ENCODE peak calls at places on chromosomes 4 and X, in nine cellular contexts. M is iris pigment epithelial cell; R is gastrocnemius medialis; W is type B pancreatic cell; N is head of caudate nucleus; S is germinal center; K is effector memory CD4-positive, alpha-beta T cell; C is substantia nigra; E is NT2/D1. L is an unnamed sample.

GRCh38 chrX:79231662-79232061 is 87.2 kb downstream of the GPR174 start:
- DNase-seq in M (no peak), R (no peak), W (no peak), N (no peak), S (no peak), K (no peak), C (no peak), E (no peak), L (no peak)

GRCh38 chrX:13647709-13648212 is 5.2 kb upstream of the TCEANC start:
- DNase-seq in M (peak), R (no peak), W (no peak), N (no peak), S (no peak), K (peak), C (no peak), E (no peak), L (peak)

GRCh38 chrX:74537011-74537390 is 77.4 kb downstream of the RLIM start:
- DNase-seq in M (peak), R (no peak), W (no peak), N (no peak), S (no peak), K (no peak), C (no peak), E (peak), L (peak)

GRCh38 chr4:153668647-153669046 is 15.4 kb upstream of the TLR2 start:
- DNase-seq in M (no peak), R (no peak), W (no peak), N (no peak), S (no peak), K (no peak), C (no peak), E (no peak), L (peak)

GRCh38 chr4:174763454-174764104 is 65.5 kb downstream of the GLRA3 start:
- DNase-seq in M (peak), R (no peak), W (no peak), N (no peak), S (no peak), K (no peak), C (no peak), E (no peak), L (no peak)

GRCh38 chr4:48795108-48795507 is 15.0 kb upstream of the FRYL start:
- DNase-seq in M (no peak), R (no peak), W (no peak), N (no peak), S (no peak), K (no peak), C (no peak), E (no peak), L (no peak)

GRCh38 chr4:2938906-2939305 is 24.3 kb downstream of the NOP14 start:
- DNase-seq in M (no peak), R (no peak), W (no peak), N (no peak), S (no peak), K (no peak), C (no peak), E (no peak), L (no peak)

GRCh38 chrX:154482786-154483185 is 3.6 kb downstream of the UBL4A start:
- DNase-seq in M (no peak), R (no peak), W (no peak), N (no peak), S (no peak), K (no peak), C (no peak), E (no peak), L (no peak)

GRCh38 chr4:23882976-23883531 is 6.8 kb downstream of the PPARGC1A start:
- DNase-seq in M (no peak), R (no peak), W (no peak), N (no peak), S (no peak), K (no peak), C (no peak), E (no peak), L (no peak)

GRCh38 chrX:25523574-25523973 is 507.8 kb upstream of the ARX start:
- DNase-seq in M (peak), R (no peak), W (no peak), N (peak), S (no peak), K (no peak), C (peak), E (peak), L (peak)

GRCh38 chr4:107757860-107758476 is 37.9 kb upstream of the PAPSS1 start:
- DNase-seq in M (peak), R (no peak), W (no peak), N (no peak), S (peak), K (no peak), C (no peak), E (no peak), L (peak)

GRCh38 chr4:64158648-64159326 is 250.5 kb downstream of the TECRL start:
- DNase-seq in M (peak), R (peak), W (no peak), N (peak), S (peak), K (no peak), C (peak), E (peak), L (peak)

GRCh38 chr4:46937493-46937892 is 28.4 kb upstream of the COX7B2 start:
- DNase-seq in M (peak), R (no peak), W (no peak), N (no peak), S (no peak), K (no peak), C (no peak), E (no peak), L (peak)